ENCODE peak calls at places on chromosome 15, in four cellular contexts. O, H, U and S are unnamed samples.

GRCh38 chr15:99552111-99552510 is 13.7 kb upstream of the MEF2A start:
- DNase-seq in H (no peak), O (no peak), U (no peak), S (no peak)

GRCh38 chr15:36332301-36332700 is 247.1 kb upstream of the CDIN1 start:
- DNase-seq in U (no peak), H (no peak), O (no peak), S (no peak)

GRCh38 chr15:73336756-73337155 is 32.0 kb downstream of the HCN4 start:
- DNase-seq in H (no peak), U (no peak), O (no peak), S (no peak)

GRCh38 chr15:65638681-65639089 is 16.9 kb downstream of the SLC24A1 start:
- DNase-seq in U (peak; percentile 85), O (peak; percentile 28), H (no peak), S (peak; percentile 57)

GRCh38 chr15:28892789-28893610 is 7.2 kb downstream of the APBA2 start:
- DNase-seq in U (no peak), O (no peak), H (no peak), S (no peak)

GRCh38 chr15:76642671-76643070 is 262.5 kb downstream of the SCAPER start:
- DNase-seq in O (no peak), H (no peak), U (no peak), S (no peak)

GRCh38 chr15:90271459-90272166 is 6.1 kb downstream of the NGRN start:
- DNase-seq in H (no peak), O (no peak), U (no peak), S (no peak)

GRCh38 chr15:36422631-36423030 is 156.8 kb upstream of the CDIN1 start:
- DNase-seq in O (no peak), U (no peak), H (no peak), S (peak; percentile 2)

GRCh38 chr15:96121521-96121920 is 209.0 kb upstream of the NR2F2 start:
- DNase-seq in H (no peak), O (no peak), U (no peak), S (no peak)

GRCh38 chr15:99954361-99955180 is 221.3 kb upstream of the LYSMD4 start:
- DNase-seq in U (no peak), O (no peak), H (no peak), S (no peak)

GRCh38 chr15:72771329-72771725 is 12.2 kb downstream of the ADPGK start:
- DNase-seq in O (no peak), H (no peak), U (no peak), S (no peak)

GRCh38 chr15:36571301-36571700 is 8.1 kb upstream of the CDIN1 start:
- DNase-seq in U (no peak), O (no peak), H (no peak), S (no peak)

GRCh38 chr15:67824157-67824899 is 981 bp upstream of the SKOR1 start:
- DNase-seq in U (no peak), H (no peak), O (no peak), S (no peak)

GRCh38 chr15:67013696-67014095 is 51.7 kb upstream of the SMAD3 start:
- DNase-seq in H (peak; percentile 55), U (no peak), O (no peak), S (no peak)

GRCh38 chr15:65682404-65682911 is 60.7 kb downstream of the SLC24A1 start:
- DNase-seq in H (no peak), U (no peak), O (no peak), S (no peak)

GRCh38 chr15:25415707-25416106 is 23.1 kb downstream of the UBE3A start:
- DNase-seq in H (no peak), O (no peak), U (no peak), S (no peak)

GRCh38 chr15:79981861-79982455 is 11.0 kb upstream of the BCL2A1 start:
- DNase-seq in U (no peak), H (no peak), O (peak; percentile 80), S (no peak)

GRCh38 chr15:53658827-53659226 is 100.6 kb downstream of the WDR72 start:
- DNase-seq in O (no peak), U (no peak), H (no peak), S (no peak)

GRCh38 chr15:83570756-83571155 is 83.2 kb upstream of the ADAMTSL3 start:
- DNase-seq in H (no peak), U (no peak), O (no peak), S (no peak)

GRCh38 chr15:77461486-77461885 is 40.8 kb downstream of the HMG20A start:
- DNase-seq in U (no peak), O (no peak), H (no peak), S (no peak)

GRCh38 chr15:52528465-52529288 is at the start of gene MYO5A:
- DNase-seq in H (peak; percentile 78), O (no peak), U (peak; percentile 82), S (peak; percentile 15)

GRCh38 chr15:80160570-80161156 is 7.9 kb downstream of the FAH start:
- DNase-seq in H (no peak), U (no peak), O (peak; percentile 39), S (peak; percentile 87)

GRCh38 chr15:49832421-49832980 is 211.7 kb downstream of the DTWD1 start:
- DNase-seq in O (no peak), U (no peak), H (peak; percentile 53), S (peak; percentile 31)

GRCh38 chr15:49826640-49827281 is 205.9 kb downstream of the DTWD1 start:
- DNase-seq in U (no peak), H (no peak), O (no peak), S (no peak)

GRCh38 chr15:49830411-49830810 is 209.6 kb downstream of the DTWD1 start:
- DNase-seq in H (no peak), U (no peak), O (no peak), S (no peak)

GRCh38 chr15:49827311-49827710 is 206.5 kb downstream of the DTWD1 start:
- DNase-seq in O (no peak), H (no peak), U (no peak), S (no peak)

GRCh38 chr15:49831206-49831965 is 210.5 kb downstream of the DTWD1 start:
- DNase-seq in U (no peak), O (no peak), H (no peak), S (no peak)
- TF ChIP-seq TCF7 in U (no peak), O (no peak), H (no peak), S (no peak)

GRCh38 chr15:64099379-64099778 is 3.6 kb downstream of the SNX1 start:
- DNase-seq in H (no peak), U (no peak), O (no peak), S (no peak)

GRCh38 chr15:64095795-64096485 is at the start of gene SNX1:
- DNase-seq in H (peak; percentile 85), O (peak; percentile 70), U (peak; percentile 94), S (peak; percentile 88)

GRCh38 chr15:64095431-64095794 is 369 bp upstream of the SNX1 start:
- DNase-seq in O (no peak), H (no peak), U (no peak), S (no peak)

GRCh38 chr15:64093627-64094417 is at the start of gene CIAO2A:
- DNase-seq in O (peak; percentile 99), U (peak; percentile 88), H (peak; percentile 95), S (peak; percentile 98)

GRCh38 chr15:64096486-64097431 is 977 bp downstream of the SNX1 start:
- DNase-seq in H (no peak), O (no peak), U (no peak), S (no peak)
- TF ChIP-seq SP1 in H (no peak), O (no peak), U (peak; percentile 42), S (no peak)

DNA sequence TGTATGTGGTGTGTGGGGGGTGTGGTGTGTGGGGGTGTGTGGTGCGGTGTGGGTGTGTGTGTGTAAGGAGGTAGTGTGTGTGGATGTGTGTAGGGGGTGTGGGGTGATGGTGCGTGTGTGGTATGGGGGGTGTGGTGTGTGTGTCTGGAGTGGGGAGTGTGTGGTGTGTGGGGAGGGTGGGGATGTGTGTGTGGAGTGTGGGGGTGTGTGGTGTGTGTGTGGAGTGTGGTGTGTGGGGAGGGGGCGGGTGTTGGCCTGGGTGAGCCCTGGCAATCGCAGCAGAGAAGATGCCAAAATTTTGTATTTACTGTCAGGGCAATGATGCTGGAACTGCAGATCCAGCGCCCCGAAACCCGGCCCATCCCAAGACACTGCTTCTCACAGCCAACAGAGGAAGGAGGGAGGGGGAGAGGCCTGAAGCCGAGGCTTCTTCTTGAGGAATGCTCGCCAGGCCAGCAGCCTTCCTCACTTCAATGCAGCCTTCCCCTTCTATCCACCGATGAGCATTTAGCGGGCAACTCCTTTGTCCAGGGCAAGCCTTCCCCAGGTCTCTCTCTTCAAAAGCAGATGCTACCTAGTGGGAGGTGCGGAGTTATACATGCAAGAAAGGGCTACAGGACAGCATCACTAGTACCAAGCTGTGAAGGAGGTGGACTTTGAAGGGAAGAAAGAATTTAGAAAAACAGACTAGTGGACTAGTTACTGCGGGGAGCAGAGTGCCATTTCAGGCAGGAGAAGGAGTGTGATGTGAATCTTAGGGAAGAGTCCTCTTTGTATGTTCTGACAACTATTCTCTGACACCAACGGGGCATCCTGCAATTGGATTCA is 12.0 kb upstream of the SRP14 start:
- DNase-seq in U (no peak), O (no peak), H (peak; percentile 61), S (no peak)
- TF ChIP-seq TCF7 in U (no peak), O (no peak), H (no peak), S (no peak)

GRCh38 chr15:85030301-85031049 is 48.8 kb downstream of the PDE8A start:
- DNase-seq in U (no peak), O (no peak), H (no peak), S (no peak)
- TF ChIP-seq SP1 in U (no peak), O (no peak), H (no peak), S (no peak)

GRCh38 chr15:93943607-93944006 is 287.8 kb upstream of the MCTP2 start:
- DNase-seq in O (no peak), H (no peak), U (no peak), S (no peak)
- TF ChIP-seq TCF7 in O (no peak), H (no peak), U (no peak), S (no peak)

DNA sequence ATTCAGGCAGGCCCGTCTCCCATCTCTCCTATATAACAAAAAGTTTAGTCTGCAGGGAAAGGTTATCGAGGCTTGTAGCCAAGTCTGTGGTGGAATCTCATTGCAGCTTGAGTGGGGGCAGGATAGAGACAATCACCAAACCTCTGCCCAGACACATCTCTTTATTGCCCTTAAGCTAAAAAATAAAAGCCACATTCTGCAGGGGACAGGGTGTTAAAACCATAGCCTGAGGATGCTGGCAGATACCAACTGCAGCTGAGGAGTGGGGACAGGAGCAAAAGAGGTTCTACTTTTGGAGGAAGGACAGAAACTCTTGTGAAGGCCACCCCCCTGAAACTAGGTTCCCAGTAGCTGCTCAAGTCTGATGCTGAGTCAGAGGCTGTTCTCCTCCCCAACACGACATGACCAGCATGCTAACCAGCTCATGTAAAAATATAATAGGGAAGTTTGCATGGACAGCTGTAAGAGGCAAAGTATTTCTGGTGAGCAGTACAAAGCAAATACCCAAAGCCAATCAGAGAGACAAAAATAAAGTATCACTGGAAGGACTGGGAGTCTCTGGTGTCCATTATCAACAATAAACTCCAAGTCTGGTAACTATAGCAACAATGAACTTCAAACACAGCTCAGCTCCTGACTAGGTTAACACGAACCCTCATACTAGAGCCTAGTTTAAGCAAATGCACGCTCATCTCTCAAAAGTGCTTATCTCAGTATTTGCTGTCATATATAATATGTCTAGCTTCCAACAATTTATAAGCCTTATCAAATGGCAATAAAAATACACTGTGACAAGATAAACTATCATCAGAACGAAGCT is 362.2 kb upstream of the SLCO3A1 start:
- DNase-seq in U (no peak), O (no peak), H (no peak), S (no peak)
- TF ChIP-seq SP1 in U (no peak), O (no peak), H (no peak), S (no peak)

DNA sequence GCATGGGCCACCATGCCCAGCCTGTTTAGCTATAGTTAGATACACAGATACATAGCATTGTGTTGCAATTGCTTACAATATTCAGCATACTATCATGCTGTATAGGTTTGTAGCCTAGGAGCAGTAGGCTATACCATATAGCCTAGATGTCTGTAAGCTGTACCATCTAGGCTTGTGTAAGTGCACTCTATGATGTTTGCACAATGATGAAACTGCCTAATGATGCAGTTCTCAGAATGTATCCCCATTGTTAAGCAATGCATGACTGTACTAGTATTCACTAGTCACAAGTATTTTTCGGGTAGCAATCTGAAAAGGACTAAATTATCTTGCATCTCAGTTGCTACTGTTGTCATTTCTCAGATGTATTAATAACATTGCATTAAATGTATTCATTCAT is 16.0 kb downstream of the PIGB start:
- DNase-seq in O (no peak), H (no peak), U (no peak), S (peak; percentile 26)
- TF ChIP-seq TCF7 in O (no peak), H (no peak), U (no peak), S (no peak)